ENCODE peak calls at places on chromosome 12, in nine cellular contexts. One of them, this sample, is unnamed.

GRCh38 chr12:40565029-40565633 is 127.1 kb upstream of the CNTN1 start:
- DNase-seq in upper lobe of left lung: no peak
- DNase-seq in ovary: no peak
- DNase-seq in breast epithelium: no peak
- DNase-seq in K562: no peak
- DNase-seq in H54: no peak
- DNase-seq in prostate gland: no peak
- DNase-seq in body of pancreas: no peak
- DNase-seq in heart left ventricle: no peak
- DNase-seq in this sample: no peak

GRCh38 chr12:94980577-94980976 is 22.9 kb downstream of the NDUFA12 start:
- DNase-seq in upper lobe of left lung: no peak
- DNase-seq in heart left ventricle: no peak
- DNase-seq in ovary: no peak
- DNase-seq in body of pancreas: no peak
- DNase-seq in breast epithelium: no peak
- DNase-seq in prostate gland: no peak
- DNase-seq in K562: no peak
- DNase-seq in H54: no peak
- DNase-seq in this sample: no peak

GRCh38 chr12:4153343-4153892 is 120.1 kb upstream of the CCND2 start:
- DNase-seq in upper lobe of left lung: peak; percentile 46
- DNase-seq in K562: peak; percentile 81
- DNase-seq in heart left ventricle: no peak
- DNase-seq in breast epithelium: no peak
- DNase-seq in H54: no peak
- DNase-seq in ovary: no peak
- DNase-seq in body of pancreas: no peak
- DNase-seq in prostate gland: no peak
- DNase-seq in this sample: no peak

GRCh38 chr12:110698171-110698902 is 9.4 kb upstream of the HVCN1 start:
- DNase-seq in upper lobe of left lung: peak; percentile 84
- DNase-seq in H54: peak; percentile 83
- DNase-seq in heart left ventricle: peak; percentile 80
- DNase-seq in body of pancreas: peak; percentile 85
- DNase-seq in prostate gland: peak; percentile 46
- DNase-seq in ovary: peak; percentile 75
- DNase-seq in breast epithelium: peak; percentile 41
- DNase-seq in K562: peak; percentile 79
- DNase-seq in this sample: peak; percentile 73

GRCh38 chr12:106299193-106299794 is 3.2 kb upstream of the TCP11L2 start:
- DNase-seq in prostate gland: no peak
- DNase-seq in breast epithelium: no peak
- DNase-seq in K562: no peak
- DNase-seq in body of pancreas: no peak
- DNase-seq in H54: no peak
- DNase-seq in upper lobe of left lung: no peak
- DNase-seq in ovary: no peak
- DNase-seq in heart left ventricle: no peak
- DNase-seq in this sample: no peak

GRCh38 chr12:2364566-2365165 is 311.9 kb downstream of the CACNA1C start:
- DNase-seq in H54: no peak
- DNase-seq in upper lobe of left lung: no peak
- DNase-seq in body of pancreas: no peak
- DNase-seq in heart left ventricle: no peak
- DNase-seq in K562: no peak
- DNase-seq in ovary: no peak
- DNase-seq in prostate gland: no peak
- DNase-seq in breast epithelium: peak; percentile 55
- DNase-seq in this sample: peak; percentile 54

GRCh38 chr12:68998036-68998435 is 65.1 kb upstream of the CPM start:
- DNase-seq in prostate gland: no peak
- DNase-seq in upper lobe of left lung: no peak
- DNase-seq in body of pancreas: no peak
- DNase-seq in heart left ventricle: no peak
- DNase-seq in ovary: no peak
- DNase-seq in H54: no peak
- DNase-seq in breast epithelium: no peak
- DNase-seq in K562: no peak
- DNase-seq in this sample: no peak

GRCh38 chr12:47267571-47267970 is 187.8 kb upstream of the AMIGO2 start:
- DNase-seq in breast epithelium: peak; percentile 80
- DNase-seq in H54: no peak
- DNase-seq in body of pancreas: no peak
- DNase-seq in upper lobe of left lung: no peak
- DNase-seq in ovary: no peak
- DNase-seq in K562: no peak
- DNase-seq in prostate gland: peak; percentile 21
- DNase-seq in heart left ventricle: no peak
- DNase-seq in this sample: no peak

GRCh38 chr12:76878899-76879709 is at the start of gene CSRP2:
- DNase-seq in prostate gland: peak; percentile 91
- DNase-seq in heart left ventricle: peak; percentile 91
- DNase-seq in breast epithelium: peak; percentile 85
- DNase-seq in ovary: peak; percentile 82
- DNase-seq in K562: peak; percentile 90
- DNase-seq in H54: peak; percentile 89
- DNase-seq in body of pancreas: peak; percentile 91
- DNase-seq in upper lobe of left lung: peak; percentile 93
- DNase-seq in this sample: peak; percentile 90

DNA sequence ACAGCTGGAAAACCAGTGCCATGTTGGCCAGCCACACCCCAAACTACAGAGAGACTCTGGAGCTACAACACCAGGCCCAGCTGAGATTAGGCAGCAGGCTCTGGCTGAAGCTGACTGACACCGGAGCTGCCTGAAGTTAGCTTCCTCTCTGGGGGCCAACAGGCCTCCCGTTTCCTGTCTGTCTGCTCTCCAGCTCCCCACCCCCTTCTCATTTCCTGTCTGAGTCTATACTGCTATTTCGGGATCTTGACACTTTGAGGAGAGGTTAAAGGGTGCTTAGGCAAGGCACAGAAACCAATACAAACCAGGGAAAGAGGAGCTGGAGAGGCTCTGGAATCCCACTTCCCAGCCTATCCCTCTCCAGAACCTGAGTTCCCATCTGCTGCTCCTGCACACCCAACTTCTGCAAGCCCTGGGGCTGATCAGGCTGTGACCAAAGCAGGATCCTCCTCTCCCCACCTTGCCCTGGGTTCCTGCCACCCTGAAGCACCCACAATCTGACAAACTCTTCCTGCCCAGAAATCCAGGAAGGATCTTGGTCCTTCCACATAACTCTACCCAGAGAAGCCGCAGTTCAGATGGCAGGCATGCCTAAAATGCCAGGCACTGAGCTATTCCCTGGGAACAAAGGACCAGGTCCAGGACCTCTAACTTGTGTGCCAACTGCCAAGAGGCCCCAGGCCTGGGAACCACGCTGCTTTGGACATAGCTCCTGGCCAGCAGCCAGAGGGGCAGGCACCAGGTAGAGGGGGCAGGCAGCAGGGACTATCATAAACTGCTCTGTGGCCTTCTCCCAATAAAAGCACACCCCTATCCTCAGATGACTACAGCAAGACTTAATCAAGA is 39.9 kb downstream of the PRPF40B start:
- DNase-seq in H54: peak; percentile 85
- DNase-seq in prostate gland: no peak
- DNase-seq in K562: peak; percentile 88
- DNase-seq in upper lobe of left lung: peak; percentile 79
- DNase-seq in ovary: peak; percentile 63
- DNase-seq in breast epithelium: peak; percentile 46
- DNase-seq in body of pancreas: peak; percentile 76
- DNase-seq in heart left ventricle: peak; percentile 84
- DNase-seq in this sample: no peak
- TF ChIP-seq POLR2A in H54: peak; percentile 33
- TF ChIP-seq POLR2A in prostate gland: no peak
- TF ChIP-seq POLR2A in K562: peak; percentile 48
- TF ChIP-seq POLR2A in upper lobe of left lung: no peak
- TF ChIP-seq POLR2A in ovary: no peak
- TF ChIP-seq POLR2A in breast epithelium: no peak
- TF ChIP-seq POLR2A in body of pancreas: peak; percentile 24
- TF ChIP-seq POLR2A in heart left ventricle: no peak
- TF ChIP-seq POLR2A in this sample: no peak

GRCh38 chr12:14774074-14774943 is 29.0 kb downstream of the WBP11 start:
- DNase-seq in breast epithelium: peak; percentile 98
- DNase-seq in heart left ventricle: peak; percentile 95
- DNase-seq in upper lobe of left lung: peak; percentile 97
- DNase-seq in H54: no peak
- DNase-seq in body of pancreas: peak; percentile 98
- DNase-seq in ovary: peak; percentile 95
- DNase-seq in prostate gland: peak; percentile 99
- DNase-seq in K562: no peak
- DNase-seq in this sample: peak; percentile 99
- TF ChIP-seq POLR2A in breast epithelium: peak; percentile 97
- TF ChIP-seq POLR2A in heart left ventricle: peak; percentile 96
- TF ChIP-seq POLR2A in upper lobe of left lung: peak; percentile 60
- TF ChIP-seq POLR2A in H54: no peak
- TF ChIP-seq POLR2A in body of pancreas: peak; percentile 99
- TF ChIP-seq POLR2A in ovary: peak; percentile 97
- TF ChIP-seq POLR2A in prostate gland: peak; percentile 97
- TF ChIP-seq POLR2A in K562: no peak
- TF ChIP-seq POLR2A in this sample: peak; percentile 97

GRCh38 chr12:6358886-6359285 is 16.5 kb downstream of the SCNN1A start:
- DNase-seq in heart left ventricle: no peak
- DNase-seq in body of pancreas: no peak
- DNase-seq in K562: no peak
- DNase-seq in breast epithelium: no peak
- DNase-seq in ovary: no peak
- DNase-seq in upper lobe of left lung: no peak
- DNase-seq in H54: no peak
- DNase-seq in prostate gland: no peak
- DNase-seq in this sample: no peak

GRCh38 chr12:6362383-6362782 is 13.0 kb downstream of the SCNN1A start:
- DNase-seq in ovary: no peak
- DNase-seq in body of pancreas: no peak
- DNase-seq in upper lobe of left lung: no peak
- DNase-seq in K562: no peak
- DNase-seq in prostate gland: no peak
- DNase-seq in breast epithelium: no peak
- DNase-seq in heart left ventricle: no peak
- DNase-seq in H54: no peak
- DNase-seq in this sample: no peak

GRCh38 chr12:6360578-6361490 is 14.5 kb downstream of the SCNN1A start:
- DNase-seq in ovary: no peak
- DNase-seq in breast epithelium: no peak
- DNase-seq in body of pancreas: no peak
- DNase-seq in heart left ventricle: no peak
- DNase-seq in H54: no peak
- DNase-seq in upper lobe of left lung: no peak
- DNase-seq in prostate gland: no peak
- DNase-seq in K562: no peak
- DNase-seq in this sample: no peak

GRCh38 chr12:6361834-6362233 is 13.5 kb downstream of the SCNN1A start:
- DNase-seq in ovary: no peak
- DNase-seq in upper lobe of left lung: peak; percentile 80
- DNase-seq in H54: peak; percentile 92
- DNase-seq in breast epithelium: no peak
- DNase-seq in heart left ventricle: no peak
- DNase-seq in body of pancreas: peak; percentile 48
- DNase-seq in prostate gland: no peak
- DNase-seq in K562: no peak
- DNase-seq in this sample: no peak

GRCh38 chr12:6360080-6360571 is 15.2 kb downstream of the SCNN1A start:
- DNase-seq in K562: no peak
- DNase-seq in prostate gland: no peak
- DNase-seq in upper lobe of left lung: no peak
- DNase-seq in breast epithelium: no peak
- DNase-seq in H54: no peak
- DNase-seq in ovary: no peak
- DNase-seq in body of pancreas: no peak
- DNase-seq in heart left ventricle: no peak
- DNase-seq in this sample: no peak
- TF ChIP-seq POLR2A in K562: no peak
- TF ChIP-seq POLR2A in prostate gland: no peak
- TF ChIP-seq POLR2A in upper lobe of left lung: no peak
- TF ChIP-seq POLR2A in breast epithelium: no peak
- TF ChIP-seq POLR2A in H54: no peak
- TF ChIP-seq POLR2A in ovary: no peak
- TF ChIP-seq POLR2A in body of pancreas: no peak
- TF ChIP-seq POLR2A in heart left ventricle: no peak
- TF ChIP-seq POLR2A in this sample: no peak

GRCh38 chr12:103933237-103933636 is 3.0 kb downstream of the HSP90B1 start:
- DNase-seq in upper lobe of left lung: no peak
- DNase-seq in K562: no peak
- DNase-seq in ovary: no peak
- DNase-seq in prostate gland: no peak
- DNase-seq in body of pancreas: no peak
- DNase-seq in breast epithelium: no peak
- DNase-seq in H54: no peak
- DNase-seq in heart left ventricle: no peak
- DNase-seq in this sample: no peak

GRCh38 chr12:103928736-103929050 is 1.5 kb upstream of the HSP90B1 start:
- DNase-seq in H54: no peak
- DNase-seq in ovary: no peak
- DNase-seq in K562: no peak
- DNase-seq in breast epithelium: no peak
- DNase-seq in prostate gland: no peak
- DNase-seq in upper lobe of left lung: peak; percentile 55
- DNase-seq in heart left ventricle: no peak
- DNase-seq in body of pancreas: peak; percentile 15
- DNase-seq in this sample: no peak

GRCh38 chr12:103930787-103931536 is 752 bp downstream of the HSP90B1 start:
- DNase-seq in K562: peak; percentile 47
- DNase-seq in prostate gland: peak; percentile 13
- DNase-seq in body of pancreas: peak; percentile 59
- DNase-seq in upper lobe of left lung: peak; percentile 38
- DNase-seq in heart left ventricle: peak; percentile 49
- DNase-seq in ovary: peak; percentile 70
- DNase-seq in breast epithelium: peak; percentile 34
- DNase-seq in H54: no peak
- DNase-seq in this sample: peak; percentile 82

GRCh38 chr12:103929909-103930786 is at the start of gene HSP90B1:
- DNase-seq in prostate gland: peak; percentile 100
- DNase-seq in upper lobe of left lung: peak; percentile 98
- DNase-seq in body of pancreas: peak; percentile 100
- DNase-seq in heart left ventricle: peak; percentile 100
- DNase-seq in K562: peak; percentile 100
- DNase-seq in breast epithelium: peak; percentile 100
- DNase-seq in ovary: peak; percentile 100
- DNase-seq in H54: peak; percentile 92
- DNase-seq in this sample: peak; percentile 100

DNA sequence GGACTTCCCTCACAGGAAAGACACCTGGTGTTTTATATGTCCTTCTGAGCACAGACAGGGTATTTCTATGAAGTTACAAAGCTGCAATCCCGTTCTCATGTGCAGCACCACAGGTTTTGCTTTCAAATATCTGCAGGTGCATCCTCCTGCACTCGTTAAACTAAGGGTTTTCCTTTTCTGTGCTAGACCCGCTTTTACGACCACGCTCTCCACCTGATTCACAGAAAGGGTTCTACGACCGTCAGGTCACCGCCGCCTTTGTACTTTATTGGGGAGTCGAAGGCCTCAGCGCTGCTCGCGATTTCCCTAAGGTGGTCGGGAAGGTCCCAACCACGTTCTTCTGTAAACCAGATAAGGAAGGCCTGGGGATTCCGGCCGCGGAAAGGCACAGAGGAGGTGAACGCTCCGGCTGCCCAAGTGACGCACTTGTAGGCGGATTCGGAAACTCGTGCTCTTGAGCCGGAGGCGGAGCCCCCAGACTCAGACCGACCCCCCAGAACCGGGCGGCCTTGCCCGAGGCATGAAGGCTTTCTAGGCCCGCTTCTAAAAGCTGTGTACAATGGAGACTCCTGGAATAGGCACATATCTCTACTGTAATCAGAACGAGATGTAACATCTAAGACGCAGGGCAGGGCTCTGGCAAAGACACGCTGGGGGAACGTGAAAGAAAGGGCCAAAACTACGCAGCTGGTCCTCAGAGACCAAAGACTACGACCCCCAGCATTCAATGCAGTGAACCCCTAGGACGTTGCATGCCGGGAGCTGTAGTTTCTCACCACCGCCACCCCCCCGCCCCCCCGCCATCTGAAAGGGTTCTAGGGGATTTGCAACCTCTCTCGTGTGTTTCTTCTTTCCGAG is 930 bp upstream of the HSP90B1 start:
- DNase-seq in H54: peak; percentile 59
- DNase-seq in ovary: peak; percentile 87
- DNase-seq in breast epithelium: peak; percentile 65
- DNase-seq in upper lobe of left lung: peak; percentile 92
- DNase-seq in K562: peak; percentile 90
- DNase-seq in heart left ventricle: peak; percentile 89
- DNase-seq in prostate gland: peak; percentile 90
- DNase-seq in body of pancreas: peak; percentile 92
- DNase-seq in this sample: peak; percentile 93
- TF ChIP-seq POLR2A in H54: peak; percentile 37
- TF ChIP-seq POLR2A in ovary: peak; percentile 85
- TF ChIP-seq POLR2A in breast epithelium: peak; percentile 53
- TF ChIP-seq POLR2A in upper lobe of left lung: no peak
- TF ChIP-seq POLR2A in K562: peak; percentile 74
- TF ChIP-seq POLR2A in heart left ventricle: peak; percentile 40
- TF ChIP-seq POLR2A in prostate gland: peak; percentile 22
- TF ChIP-seq POLR2A in body of pancreas: peak; percentile 66
- TF ChIP-seq POLR2A in this sample: no peak

This sample was measured in suprapubic skin.